ENCODE peak calls at places on chromosomes 6 and 20, in six cellular contexts. One of them, this sample, is unnamed.

GRCh38 chr6:26544473-26544872 is 6.3 kb downstream of the HMGN4 start:
- DNase-seq in ovary: no peak
- DNase-seq in cardiac fibroblast: no peak
- DNase-seq in epithelial cell of proximal tubule: no peak
- DNase-seq in HCT116: no peak
- DNase-seq in upper lobe of left lung: no peak
- DNase-seq in this sample: no peak

GRCh38 chr20:38479596-38479995 is 7.0 kb downstream of the RALGAPB start:
- DNase-seq in ovary: no peak
- DNase-seq in cardiac fibroblast: no peak
- DNase-seq in epithelial cell of proximal tubule: no peak
- DNase-seq in HCT116: no peak
- DNase-seq in upper lobe of left lung: no peak
- DNase-seq in this sample: no peak

GRCh38 chr6:159106627-159107241 is 61.9 kb upstream of the TAGAP start:
- DNase-seq in ovary: no peak
- DNase-seq in cardiac fibroblast: peak; percentile 67
- DNase-seq in epithelial cell of proximal tubule: no peak
- DNase-seq in HCT116: peak; percentile 70
- DNase-seq in upper lobe of left lung: peak; percentile 77
- DNase-seq in this sample: peak; percentile 55

GRCh38 chr6:20691185-20691584 is 156.9 kb downstream of the CDKAL1 start:
- DNase-seq in ovary: no peak
- DNase-seq in cardiac fibroblast: no peak
- DNase-seq in epithelial cell of proximal tubule: no peak
- DNase-seq in HCT116: no peak
- DNase-seq in upper lobe of left lung: no peak
- DNase-seq in this sample: no peak

GRCh38 chr6:149044394-149044965 is 273.0 kb upstream of the TAB2 start:
- DNase-seq in ovary: no peak
- DNase-seq in cardiac fibroblast: no peak
- DNase-seq in epithelial cell of proximal tubule: no peak
- DNase-seq in HCT116: no peak
- DNase-seq in upper lobe of left lung: no peak
- DNase-seq in this sample: no peak

GRCh38 chr6:148999921-149000589 is 253.2 kb downstream of the UST start:
- DNase-seq in ovary: peak; percentile 88
- DNase-seq in cardiac fibroblast: peak; percentile 89
- DNase-seq in epithelial cell of proximal tubule: peak; percentile 67
- DNase-seq in HCT116: no peak
- DNase-seq in upper lobe of left lung: peak; percentile 63
- DNase-seq in this sample: peak; percentile 89

GRCh38 chr6:121849477-121849876 is 414.0 kb downstream of the GJA1 start:
- DNase-seq in ovary: peak; percentile 75
- DNase-seq in cardiac fibroblast: peak; percentile 88
- DNase-seq in epithelial cell of proximal tubule: no peak
- DNase-seq in HCT116: peak; percentile 53
- DNase-seq in upper lobe of left lung: peak; percentile 38
- DNase-seq in this sample: peak; percentile 79

GRCh38 chr20:32537657-32538525 is 47.2 kb downstream of the NOL4L start:
- DNase-seq in ovary: no peak
- DNase-seq in cardiac fibroblast: no peak
- DNase-seq in epithelial cell of proximal tubule: no peak
- DNase-seq in HCT116: no peak
- DNase-seq in upper lobe of left lung: no peak
- DNase-seq in this sample: no peak

GRCh38 chr6:144006731-144007454 is 1.2 kb downstream of the PLAGL1 start:
- DNase-seq in ovary: peak; percentile 25
- DNase-seq in cardiac fibroblast: peak; percentile 77
- DNase-seq in epithelial cell of proximal tubule: no peak
- DNase-seq in HCT116: peak; percentile 16
- DNase-seq in upper lobe of left lung: peak; percentile 22
- DNase-seq in this sample: peak; percentile 74

GRCh38 chr6:169230923-169231789 is 22.5 kb downstream of the THBS2 start:
- DNase-seq in ovary: no peak
- DNase-seq in cardiac fibroblast: no peak
- DNase-seq in epithelial cell of proximal tubule: no peak
- DNase-seq in HCT116: no peak
- DNase-seq in upper lobe of left lung: no peak
- DNase-seq in this sample: no peak

GRCh38 chr20:2593756-2594155 is 57.4 kb downstream of the TMC2 start:
- DNase-seq in ovary: no peak
- DNase-seq in cardiac fibroblast: no peak
- DNase-seq in epithelial cell of proximal tubule: no peak
- DNase-seq in HCT116: no peak
- DNase-seq in upper lobe of left lung: no peak
- DNase-seq in this sample: no peak

GRCh38 chr6:164273491-164273890 is 859.0 kb downstream of the QKI start:
- DNase-seq in ovary: no peak
- DNase-seq in cardiac fibroblast: peak; percentile 12
- DNase-seq in epithelial cell of proximal tubule: no peak
- DNase-seq in HCT116: no peak
- DNase-seq in upper lobe of left lung: no peak
- DNase-seq in this sample: peak; percentile 27

GRCh38 chr6:68094070-68094469 is 541.0 kb upstream of the ADGRB3 start:
- DNase-seq in ovary: no peak
- DNase-seq in cardiac fibroblast: no peak
- DNase-seq in epithelial cell of proximal tubule: no peak
- DNase-seq in HCT116: no peak
- DNase-seq in upper lobe of left lung: no peak
- DNase-seq in this sample: no peak

GRCh38 chr20:25697132-25697446 is 436 bp upstream of the ZNF337 start:
- DNase-seq in ovary: no peak
- DNase-seq in cardiac fibroblast: no peak
- DNase-seq in epithelial cell of proximal tubule: no peak
- DNase-seq in HCT116: no peak
- DNase-seq in upper lobe of left lung: no peak
- DNase-seq in this sample: no peak

GRCh38 chr6:167150815-167151557 is 6.8 kb downstream of the GPR31 start:
- DNase-seq in ovary: no peak
- DNase-seq in cardiac fibroblast: no peak
- DNase-seq in epithelial cell of proximal tubule: no peak
- DNase-seq in HCT116: no peak
- DNase-seq in upper lobe of left lung: no peak
- DNase-seq in this sample: no peak

GRCh38 chr20:34452281-34452982 is 63.8 kb upstream of the DYNLRB1 start:
- DNase-seq in ovary: no peak
- DNase-seq in cardiac fibroblast: no peak
- DNase-seq in epithelial cell of proximal tubule: no peak
- DNase-seq in HCT116: no peak
- DNase-seq in upper lobe of left lung: no peak
- DNase-seq in this sample: peak; percentile 47

GRCh38 chr20:22352019-22352418 is 232.4 kb downstream of the FOXA2 start:
- DNase-seq in ovary: no peak
- DNase-seq in cardiac fibroblast: no peak
- DNase-seq in epithelial cell of proximal tubule: no peak
- DNase-seq in HCT116: no peak
- DNase-seq in upper lobe of left lung: no peak
- DNase-seq in this sample: no peak

GRCh38 chr6:118288355-118289124 is 259.6 kb upstream of the PLN start:
- DNase-seq in ovary: no peak
- DNase-seq in cardiac fibroblast: peak; percentile 64
- DNase-seq in epithelial cell of proximal tubule: no peak
- DNase-seq in HCT116: no peak
- DNase-seq in upper lobe of left lung: no peak
- DNase-seq in this sample: peak; percentile 54

GRCh38 chr6:118281291-118281690 is 266.8 kb upstream of the PLN start:
- DNase-seq in ovary: no peak
- DNase-seq in cardiac fibroblast: no peak
- DNase-seq in epithelial cell of proximal tubule: no peak
- DNase-seq in HCT116: no peak
- DNase-seq in upper lobe of left lung: no peak
- DNase-seq in this sample: no peak

GRCh38 chr6:118283759-118284158 is 264.3 kb upstream of the PLN start:
- DNase-seq in ovary: peak; percentile 62
- DNase-seq in cardiac fibroblast: peak; percentile 82
- DNase-seq in epithelial cell of proximal tubule: no peak
- DNase-seq in HCT116: peak; percentile 55
- DNase-seq in upper lobe of left lung: no peak
- DNase-seq in this sample: peak; percentile 72

GRCh38 chr6:118285791-118286190 is 262.3 kb upstream of the PLN start:
- DNase-seq in ovary: no peak
- DNase-seq in cardiac fibroblast: peak; percentile 26
- DNase-seq in epithelial cell of proximal tubule: no peak
- DNase-seq in HCT116: no peak
- DNase-seq in upper lobe of left lung: no peak
- DNase-seq in this sample: peak; percentile 57

DNA sequence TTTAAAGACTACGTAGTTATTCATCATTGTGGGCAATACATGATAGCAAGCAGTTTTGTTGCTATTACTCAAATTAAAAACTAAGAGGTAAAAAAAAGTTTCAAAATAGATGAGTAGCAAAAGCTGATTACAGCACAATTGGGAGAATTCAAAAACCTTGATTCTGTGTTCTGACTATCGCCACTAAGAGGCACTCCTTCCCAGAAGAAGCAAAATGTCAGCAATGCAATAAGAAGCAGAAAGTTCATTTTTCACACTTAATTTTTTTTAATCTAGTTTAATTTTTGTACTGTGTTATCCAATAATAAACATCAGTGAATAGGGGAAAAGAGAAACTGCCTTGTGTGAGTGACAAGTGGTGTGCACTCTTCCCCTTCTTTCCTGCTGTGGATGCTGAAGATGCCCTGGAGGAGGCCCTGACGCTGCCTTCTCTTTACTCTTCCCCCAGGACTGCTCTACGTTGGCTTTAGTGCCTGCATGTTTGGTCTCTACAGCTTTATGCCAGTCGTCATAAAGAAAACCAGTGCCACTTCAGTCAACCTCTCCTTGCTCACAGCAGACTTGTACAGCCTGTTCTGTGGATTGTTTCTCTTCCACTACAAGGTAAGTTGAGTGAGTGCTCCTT is 263.2 kb upstream of the PLN start:
- DNase-seq in ovary: no peak
- DNase-seq in cardiac fibroblast: peak; percentile 39
- DNase-seq in epithelial cell of proximal tubule: no peak
- DNase-seq in HCT116: no peak
- DNase-seq in upper lobe of left lung: no peak
- DNase-seq in this sample: peak; percentile 35
- TF ChIP-seq CTCF in ovary: no peak
- TF ChIP-seq CTCF in cardiac fibroblast: peak; percentile 37
- TF ChIP-seq CTCF in epithelial cell of proximal tubule: peak; percentile 66
- TF ChIP-seq CTCF in HCT116: peak; percentile 31
- TF ChIP-seq CTCF in upper lobe of left lung: peak; percentile 20
- TF ChIP-seq CTCF in this sample: peak; percentile 60

GRCh38 chr20:41006126-41006935 is 22.3 kb upstream of the TOP1 start:
- DNase-seq in ovary: no peak
- DNase-seq in cardiac fibroblast: no peak
- DNase-seq in epithelial cell of proximal tubule: no peak
- DNase-seq in HCT116: no peak
- DNase-seq in upper lobe of left lung: no peak
- DNase-seq in this sample: no peak

GRCh38 chr20:41005361-41005729 is 23.3 kb upstream of the TOP1 start:
- DNase-seq in ovary: peak; percentile 90
- DNase-seq in cardiac fibroblast: peak; percentile 99
- DNase-seq in epithelial cell of proximal tubule: peak; percentile 79
- DNase-seq in HCT116: peak; percentile 74
- DNase-seq in upper lobe of left lung: peak; percentile 87
- DNase-seq in this sample: peak; percentile 99

GRCh38 chr20:41006936-41007871 is 21.4 kb upstream of the TOP1 start:
- DNase-seq in ovary: no peak
- DNase-seq in cardiac fibroblast: no peak
- DNase-seq in epithelial cell of proximal tubule: no peak
- DNase-seq in HCT116: no peak
- DNase-seq in upper lobe of left lung: no peak
- DNase-seq in this sample: no peak

GRCh38 chr20:41011551-41012067 is 17.0 kb upstream of the TOP1 start:
- DNase-seq in ovary: no peak
- DNase-seq in cardiac fibroblast: no peak
- DNase-seq in epithelial cell of proximal tubule: no peak
- DNase-seq in HCT116: no peak
- DNase-seq in upper lobe of left lung: peak; percentile 80
- DNase-seq in this sample: no peak

GRCh38 chr20:41009960-41010359 is 18.7 kb upstream of the TOP1 start:
- DNase-seq in ovary: no peak
- DNase-seq in cardiac fibroblast: peak; percentile 44
- DNase-seq in epithelial cell of proximal tubule: no peak
- DNase-seq in HCT116: no peak
- DNase-seq in upper lobe of left lung: no peak
- DNase-seq in this sample: peak; percentile 53
- H3K4me3 ChIP-seq in ovary: no peak overlapping the region
- H3K4me3 ChIP-seq in cardiac fibroblast: no peak overlapping the region
- H3K4me3 ChIP-seq in epithelial cell of proximal tubule: no peak overlapping the region
- H3K4me3 ChIP-seq in HCT116: no peak overlapping the region
- H3K4me3 ChIP-seq in upper lobe of left lung: no peak overlapping the region
- H3K4me3 ChIP-seq in this sample: no peak overlapping the region

GRCh38 chr20:12321746-12322145 is 404.1 kb downstream of the BTBD3 start:
- DNase-seq in ovary: no peak
- DNase-seq in cardiac fibroblast: no peak
- DNase-seq in epithelial cell of proximal tubule: no peak
- DNase-seq in HCT116: no peak
- DNase-seq in upper lobe of left lung: no peak
- DNase-seq in this sample: no peak
- TF ChIP-seq CTCF in ovary: no peak
- TF ChIP-seq CTCF in cardiac fibroblast: no peak
- TF ChIP-seq CTCF in epithelial cell of proximal tubule: no peak
- TF ChIP-seq CTCF in HCT116: no peak
- TF ChIP-seq CTCF in upper lobe of left lung: no peak
- TF ChIP-seq CTCF in this sample: no peak

DNA sequence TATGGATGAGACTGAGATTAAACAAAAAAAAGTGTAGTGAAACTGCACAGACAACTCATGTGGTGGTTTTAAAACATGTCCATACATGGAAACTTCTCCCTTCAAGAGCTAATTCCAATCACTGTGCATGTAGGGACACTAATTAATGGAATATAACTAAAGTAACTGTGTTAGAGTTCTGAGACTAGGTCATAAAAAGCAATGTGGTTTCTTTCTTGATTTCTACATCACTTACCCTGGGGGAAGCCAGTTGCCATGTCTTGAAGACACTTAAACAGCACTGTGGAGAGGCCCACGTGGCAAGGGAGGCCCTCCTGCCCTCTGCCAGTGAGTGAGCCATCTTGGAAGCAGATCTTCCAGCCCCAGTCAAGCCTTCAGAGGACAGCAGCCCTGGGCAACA is 118.2 kb upstream of the DST start:
- DNase-seq in ovary: no peak
- DNase-seq in cardiac fibroblast: no peak
- DNase-seq in epithelial cell of proximal tubule: no peak
- DNase-seq in HCT116: no peak
- DNase-seq in upper lobe of left lung: no peak
- DNase-seq in this sample: no peak
- H3K4me3 ChIP-seq in ovary: no peak overlapping the region
- H3K4me3 ChIP-seq in cardiac fibroblast: no peak overlapping the region
- H3K4me3 ChIP-seq in epithelial cell of proximal tubule: no peak overlapping the region
- H3K4me3 ChIP-seq in HCT116: no peak overlapping the region
- H3K4me3 ChIP-seq in upper lobe of left lung: no peak overlapping the region
- H3K4me3 ChIP-seq in this sample: no peak overlapping the region

GRCh38 chr6:112180095-112180820 is 74.1 kb downstream of the LAMA4 start:
- DNase-seq in ovary: peak; percentile 64
- DNase-seq in cardiac fibroblast: peak; percentile 92
- DNase-seq in epithelial cell of proximal tubule: peak; percentile 43
- DNase-seq in HCT116: peak; percentile 74
- DNase-seq in upper lobe of left lung: no peak
- DNase-seq in this sample: peak; percentile 91
- TF ChIP-seq CTCF in ovary: peak; percentile 61
- TF ChIP-seq CTCF in cardiac fibroblast: peak; percentile 60
- TF ChIP-seq CTCF in epithelial cell of proximal tubule: peak; percentile 75
- TF ChIP-seq CTCF in HCT116: peak; percentile 59
- TF ChIP-seq CTCF in upper lobe of left lung: peak; percentile 48
- TF ChIP-seq CTCF in this sample: peak; percentile 61

GRCh38 chr6:135162678-135163439 is 18.2 kb upstream of the MYB start:
- DNase-seq in ovary: no peak
- DNase-seq in cardiac fibroblast: peak; percentile 63
- DNase-seq in epithelial cell of proximal tubule: no peak
- DNase-seq in HCT116: peak; percentile 68
- DNase-seq in upper lobe of left lung: no peak
- DNase-seq in this sample: peak; percentile 55
- H3K4me3 ChIP-seq in ovary: no peak overlapping the region
- H3K4me3 ChIP-seq in cardiac fibroblast: no peak overlapping the region
- H3K4me3 ChIP-seq in epithelial cell of proximal tubule: no peak overlapping the region
- H3K4me3 ChIP-seq in HCT116: no peak overlapping the region
- H3K4me3 ChIP-seq in upper lobe of left lung: no peak overlapping the region
- H3K4me3 ChIP-seq in this sample: no peak overlapping the region